ENCODE peak calls at places on chromosomes 5 and 9, in seven cellular contexts. One of them, this sample, is unnamed.
A peak's percentile ranks its signal among the peaks of the same experiment; 100 is the strongest.

GRCh38 chr9:136339173-136339957 is 12.0 kb downstream of the GPSM1 start:
- DNase-seq in ovary: no peak
- DNase-seq in brain microvascular endothelial cell: no peak
- DNase-seq in HFFc6: no peak
- DNase-seq in mesothelial cell of epicardium: peak; percentile 77
- DNase-seq in glutamatergic neuron: peak; percentile 84
- DNase-seq in stomach: peak; percentile 85
- DNase-seq in this sample: peak; percentile 59

GRCh38 chr9:131781069-131781468 is 41.2 kb upstream of the RAPGEF1 start:
- DNase-seq in mesothelial cell of epicardium: no peak
- DNase-seq in HFFc6: no peak
- DNase-seq in brain microvascular endothelial cell: no peak
- DNase-seq in glutamatergic neuron: no peak
- DNase-seq in stomach: no peak
- DNase-seq in ovary: no peak
- DNase-seq in this sample: no peak

GRCh38 chr9:2299843-2300205 is 284.7 kb downstream of the SMARCA2 start:
- DNase-seq in glutamatergic neuron: no peak
- DNase-seq in mesothelial cell of epicardium: no peak
- DNase-seq in stomach: no peak
- DNase-seq in HFFc6: no peak
- DNase-seq in ovary: no peak
- DNase-seq in brain microvascular endothelial cell: no peak
- DNase-seq in this sample: no peak

GRCh38 chr5:173746050-173746449 is 129.6 kb upstream of the BOD1 start:
- DNase-seq in mesothelial cell of epicardium: no peak
- DNase-seq in brain microvascular endothelial cell: no peak
- DNase-seq in HFFc6: no peak
- DNase-seq in ovary: no peak
- DNase-seq in glutamatergic neuron: no peak
- DNase-seq in stomach: no peak
- DNase-seq in this sample: no peak

GRCh38 chr5:154202379-154203260 is 12.1 kb downstream of the GALNT10 start:
- DNase-seq in ovary: no peak
- DNase-seq in mesothelial cell of epicardium: peak; percentile 29
- DNase-seq in brain microvascular endothelial cell: no peak
- DNase-seq in stomach: peak; percentile 53
- DNase-seq in HFFc6: no peak
- DNase-seq in glutamatergic neuron: no peak
- DNase-seq in this sample: no peak

GRCh38 chr9:78783743-78784142 is 486.8 kb downstream of the PSAT1 start:
- DNase-seq in ovary: no peak
- DNase-seq in brain microvascular endothelial cell: no peak
- DNase-seq in stomach: no peak
- DNase-seq in mesothelial cell of epicardium: no peak
- DNase-seq in glutamatergic neuron: no peak
- DNase-seq in HFFc6: no peak
- DNase-seq in this sample: no peak

GRCh38 chr5:170623576-170624181 is 119.9 kb downstream of the KCNIP1 start:
- DNase-seq in ovary: no peak
- DNase-seq in mesothelial cell of epicardium: peak; percentile 66
- DNase-seq in brain microvascular endothelial cell: no peak
- DNase-seq in HFFc6: peak; percentile 17
- DNase-seq in glutamatergic neuron: peak; percentile 79
- DNase-seq in stomach: peak; percentile 35
- DNase-seq in this sample: peak; percentile 59

GRCh38 chr5:79236364-79236969 is 536 bp downstream of the JMY start:
- DNase-seq in glutamatergic neuron: peak; percentile 63
- DNase-seq in ovary: no peak
- DNase-seq in mesothelial cell of epicardium: peak; percentile 68
- DNase-seq in stomach: no peak
- DNase-seq in brain microvascular endothelial cell: no peak
- DNase-seq in HFFc6: no peak
- DNase-seq in this sample: peak; percentile 6

GRCh38 chr9:91820949-91821880 is 128.8 kb downstream of the ROR2 start:
- DNase-seq in brain microvascular endothelial cell: no peak
- DNase-seq in glutamatergic neuron: no peak
- DNase-seq in stomach: no peak
- DNase-seq in ovary: no peak
- DNase-seq in HFFc6: no peak
- DNase-seq in mesothelial cell of epicardium: no peak
- DNase-seq in this sample: no peak

GRCh38 chr5:180173875-180174586 is 35.0 kb downstream of the RASGEF1C start:
- DNase-seq in ovary: no peak
- DNase-seq in HFFc6: no peak
- DNase-seq in brain microvascular endothelial cell: peak; percentile 14
- DNase-seq in glutamatergic neuron: no peak
- DNase-seq in mesothelial cell of epicardium: no peak
- DNase-seq in stomach: no peak
- DNase-seq in this sample: peak; percentile 23

GRCh38 chr9:99360026-99360425 is 137.9 kb downstream of the SEC61B start:
- DNase-seq in glutamatergic neuron: no peak
- DNase-seq in ovary: no peak
- DNase-seq in HFFc6: no peak
- DNase-seq in mesothelial cell of epicardium: no peak
- DNase-seq in brain microvascular endothelial cell: no peak
- DNase-seq in stomach: no peak
- DNase-seq in this sample: no peak

GRCh38 chr9:96302021-96302420 is at the start of gene HSD17B3:
- DNase-seq in mesothelial cell of epicardium: no peak
- DNase-seq in glutamatergic neuron: no peak
- DNase-seq in HFFc6: no peak
- DNase-seq in brain microvascular endothelial cell: no peak
- DNase-seq in ovary: no peak
- DNase-seq in stomach: no peak
- DNase-seq in this sample: no peak

GRCh38 chr5:55850839-55851674 is at the start of gene IL31RA:
- DNase-seq in stomach: no peak
- DNase-seq in ovary: no peak
- DNase-seq in mesothelial cell of epicardium: no peak
- DNase-seq in glutamatergic neuron: no peak
- DNase-seq in HFFc6: peak; percentile 86
- DNase-seq in brain microvascular endothelial cell: peak; percentile 79
- DNase-seq in this sample: peak; percentile 91

DNA sequence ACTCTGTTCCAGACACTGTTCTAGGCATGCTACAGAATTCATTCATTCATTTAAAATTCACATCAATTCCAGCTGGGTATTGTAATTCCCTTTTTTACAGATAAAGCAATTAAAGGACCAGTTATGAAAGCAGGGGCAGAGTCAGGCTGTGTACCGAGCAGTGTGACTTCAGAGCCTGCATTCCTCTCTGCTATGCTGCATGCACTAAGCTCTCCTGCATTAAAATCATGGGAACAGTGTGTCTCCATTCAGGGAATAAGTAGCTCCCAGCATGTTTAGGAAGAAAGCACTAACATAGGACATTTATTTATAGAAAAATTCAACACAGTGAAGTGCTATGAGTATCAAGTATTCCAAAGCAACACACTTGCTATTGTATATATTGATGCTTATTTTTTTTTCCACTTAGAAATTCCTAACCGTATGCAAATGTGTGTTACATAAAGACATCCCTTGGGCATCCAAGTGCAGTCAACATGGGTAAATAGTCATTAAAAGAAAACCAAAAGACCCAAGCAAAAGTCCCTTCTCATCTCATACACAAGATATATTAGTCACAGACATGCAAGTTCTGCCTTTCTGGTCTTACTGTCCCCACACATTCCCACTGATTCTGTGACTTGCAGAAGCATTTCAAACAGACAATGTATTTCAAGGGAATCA is 173.7 kb downstream of the GABRB2 start:
- DNase-seq in glutamatergic neuron: no peak
- DNase-seq in HFFc6: no peak
- DNase-seq in brain microvascular endothelial cell: no peak
- DNase-seq in stomach: no peak
- DNase-seq in ovary: no peak
- DNase-seq in mesothelial cell of epicardium: no peak
- DNase-seq in this sample: no peak
- TF ChIP-seq CTCF in glutamatergic neuron: no peak
- TF ChIP-seq CTCF in HFFc6: no peak
- TF ChIP-seq CTCF in brain microvascular endothelial cell: no peak
- TF ChIP-seq CTCF in stomach: no peak
- TF ChIP-seq CTCF in ovary: no peak
- TF ChIP-seq CTCF in mesothelial cell of epicardium: no peak
- TF ChIP-seq CTCF in this sample: no peak

GRCh38 chr5:81969226-81969625 is 2.6 kb upstream of the ATG10 start:
- DNase-seq in HFFc6: no peak
- DNase-seq in stomach: no peak
- DNase-seq in brain microvascular endothelial cell: no peak
- DNase-seq in ovary: no peak
- DNase-seq in glutamatergic neuron: no peak
- DNase-seq in mesothelial cell of epicardium: no peak
- DNase-seq in this sample: no peak

GRCh38 chr5:81971086-81971693 is 633 bp upstream of the ATG10 start:
- DNase-seq in ovary: no peak
- DNase-seq in mesothelial cell of epicardium: no peak
- DNase-seq in stomach: no peak
- DNase-seq in brain microvascular endothelial cell: no peak
- DNase-seq in HFFc6: peak; percentile 1
- DNase-seq in glutamatergic neuron: no peak
- DNase-seq in this sample: peak; percentile 62

GRCh38 chr5:81972496-81972791 is 621 bp downstream of the ATG10 start:
- DNase-seq in ovary: no peak
- DNase-seq in glutamatergic neuron: no peak
- DNase-seq in mesothelial cell of epicardium: no peak
- DNase-seq in brain microvascular endothelial cell: no peak
- DNase-seq in HFFc6: no peak
- DNase-seq in stomach: no peak
- DNase-seq in this sample: no peak

GRCh38 chr5:81969912-81970311 is 1.9 kb upstream of the ATG10 start:
- DNase-seq in glutamatergic neuron: no peak
- DNase-seq in brain microvascular endothelial cell: no peak
- DNase-seq in mesothelial cell of epicardium: no peak
- DNase-seq in stomach: no peak
- DNase-seq in HFFc6: no peak
- DNase-seq in ovary: no peak
- DNase-seq in this sample: no peak

DNA sequence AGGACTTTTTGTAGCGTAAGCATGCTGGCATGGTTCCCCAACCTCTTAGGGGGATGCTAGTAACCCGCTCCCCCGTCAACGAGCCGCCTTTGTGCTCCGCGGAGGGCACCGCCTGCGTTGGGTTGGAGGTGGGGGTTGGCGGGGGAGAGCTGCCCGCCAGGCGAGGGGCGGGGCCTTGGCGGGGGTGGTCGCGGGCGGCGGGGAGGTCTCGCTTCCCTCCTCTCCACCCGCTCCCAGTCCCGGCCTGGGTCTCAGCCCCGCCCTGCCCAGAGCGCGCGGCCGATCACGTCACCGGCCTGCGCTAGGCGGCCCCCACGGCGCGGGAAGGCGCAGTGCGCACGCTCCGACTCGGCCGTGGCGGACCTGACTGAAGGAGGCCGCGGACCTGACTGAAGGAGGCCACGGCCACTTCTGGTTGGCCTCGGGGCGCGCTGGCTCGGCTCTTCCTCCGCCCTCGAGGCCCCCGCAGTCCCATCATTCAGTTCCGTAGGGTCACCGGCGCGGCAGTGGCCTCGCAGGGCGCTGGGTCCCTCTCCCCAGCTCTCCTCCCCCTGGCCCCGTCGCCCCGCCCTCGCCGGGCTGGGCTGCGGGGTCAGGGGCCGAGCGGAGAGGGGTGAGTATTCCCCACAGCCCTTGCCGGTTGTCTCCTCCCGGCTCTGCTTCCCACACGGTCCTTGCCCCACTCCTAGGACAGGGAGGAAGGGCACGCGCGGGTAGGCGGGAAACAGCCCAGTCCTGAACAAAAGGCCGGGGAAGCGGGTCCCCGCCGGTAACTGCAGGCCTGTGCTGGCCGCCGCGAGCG is at the start of gene ATG10:
- DNase-seq in brain microvascular endothelial cell: peak; percentile 71
- DNase-seq in glutamatergic neuron: peak; percentile 98
- DNase-seq in ovary: peak; percentile 96
- DNase-seq in mesothelial cell of epicardium: peak; percentile 96
- DNase-seq in HFFc6: peak; percentile 80
- DNase-seq in stomach: peak; percentile 90
- DNase-seq in this sample: peak; percentile 95
- TF ChIP-seq CTCF in brain microvascular endothelial cell: no peak
- TF ChIP-seq CTCF in glutamatergic neuron: no peak
- TF ChIP-seq CTCF in ovary: peak; percentile 18
- TF ChIP-seq CTCF in mesothelial cell of epicardium: no peak
- TF ChIP-seq CTCF in HFFc6: no peak
- TF ChIP-seq CTCF in stomach: no peak
- TF ChIP-seq CTCF in this sample: no peak

GRCh38 chr9:134304306-134304705 is 21.9 kb upstream of the RXRA start:
- DNase-seq in mesothelial cell of epicardium: no peak
- DNase-seq in glutamatergic neuron: peak; percentile 2
- DNase-seq in stomach: no peak
- DNase-seq in ovary: peak; percentile 23
- DNase-seq in brain microvascular endothelial cell: no peak
- DNase-seq in HFFc6: no peak
- DNase-seq in this sample: no peak
- TF ChIP-seq CTCF in mesothelial cell of epicardium: no peak
- TF ChIP-seq CTCF in glutamatergic neuron: no peak
- TF ChIP-seq CTCF in stomach: no peak
- TF ChIP-seq CTCF in ovary: no peak
- TF ChIP-seq CTCF in brain microvascular endothelial cell: no peak
- TF ChIP-seq CTCF in HFFc6: no peak
- TF ChIP-seq CTCF in this sample: no peak

GRCh38 chr5:94024101-94024500 is 282.7 kb upstream of the POU5F2 start:
- DNase-seq in HFFc6: no peak
- DNase-seq in ovary: no peak
- DNase-seq in mesothelial cell of epicardium: no peak
- DNase-seq in stomach: no peak
- DNase-seq in glutamatergic neuron: no peak
- DNase-seq in brain microvascular endothelial cell: no peak
- DNase-seq in this sample: peak; percentile 14

GRCh38 chr5:94024625-94025024 is 283.2 kb upstream of the POU5F2 start:
- DNase-seq in brain microvascular endothelial cell: no peak
- DNase-seq in glutamatergic neuron: no peak
- DNase-seq in mesothelial cell of epicardium: no peak
- DNase-seq in HFFc6: no peak
- DNase-seq in stomach: no peak
- DNase-seq in ovary: no peak
- DNase-seq in this sample: no peak

GRCh38 chr5:94017579-94017978 is 276.2 kb upstream of the POU5F2 start:
- DNase-seq in brain microvascular endothelial cell: peak; percentile 78
- DNase-seq in stomach: no peak
- DNase-seq in mesothelial cell of epicardium: no peak
- DNase-seq in HFFc6: peak; percentile 12
- DNase-seq in glutamatergic neuron: no peak
- DNase-seq in ovary: no peak
- DNase-seq in this sample: peak; percentile 54

GRCh38 chr5:94025788-94026473 is 284.5 kb upstream of the POU5F2 start:
- DNase-seq in ovary: no peak
- DNase-seq in HFFc6: no peak
- DNase-seq in brain microvascular endothelial cell: no peak
- DNase-seq in glutamatergic neuron: peak; percentile 10
- DNase-seq in mesothelial cell of epicardium: no peak
- DNase-seq in stomach: no peak
- DNase-seq in this sample: no peak

DNA sequence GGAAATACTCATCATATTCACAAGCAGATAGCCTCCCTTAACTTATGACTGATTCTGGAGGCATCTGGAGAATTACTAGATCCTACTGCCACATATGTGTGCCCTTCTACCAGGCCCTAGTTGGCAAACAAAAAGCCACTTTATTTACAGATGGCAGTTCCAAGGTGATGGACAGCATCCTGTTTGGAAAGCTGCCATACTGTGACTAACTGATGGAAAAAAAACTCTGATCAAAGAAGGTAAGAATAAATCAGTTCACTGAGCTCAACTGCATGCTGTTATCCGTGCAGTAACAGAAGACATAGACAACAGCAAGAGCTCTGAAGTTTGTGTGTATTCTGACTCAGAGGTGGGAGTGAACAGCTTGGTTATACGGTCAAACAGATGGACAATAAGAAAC is 279.8 kb upstream of the POU5F2 start:
- DNase-seq in HFFc6: peak; percentile 37
- DNase-seq in stomach: peak; percentile 30
- DNase-seq in glutamatergic neuron: no peak
- DNase-seq in mesothelial cell of epicardium: no peak
- DNase-seq in ovary: no peak
- DNase-seq in brain microvascular endothelial cell: peak; percentile 32
- DNase-seq in this sample: peak; percentile 75
- TF ChIP-seq CTCF in HFFc6: no peak
- TF ChIP-seq CTCF in stomach: no peak
- TF ChIP-seq CTCF in glutamatergic neuron: no peak
- TF ChIP-seq CTCF in mesothelial cell of epicardium: no peak
- TF ChIP-seq CTCF in ovary: no peak
- TF ChIP-seq CTCF in brain microvascular endothelial cell: no peak
- TF ChIP-seq CTCF in this sample: no peak